ENCODE peak calls at places on chromosomes 6 and 20, in six cellular contexts. D is thyroid gland, A is SJSA1, M is tibial nerve, S is pancreas, U is thoracic aorta. B is an unnamed sample. For H3K4me1, the result is how much of the 10 kb centered on the place peaks cover.

GRCh38 chr6:155710704-155711103 is 255.1 kb upstream of the NOX3 start:
- DNase-seq in D (no peak), A (no peak), M (no peak), S (no peak), U (no peak), B (no peak)

GRCh38 chr6:12164508-12164770 is 125.7 kb upstream of the EDN1 start:
- DNase-seq in D (no peak), A (no peak), M (no peak), S (no peak), U (no peak), B (no peak)

GRCh38 chr20:57124346-57124745 is 142.1 kb downstream of the BMP7 start:
- DNase-seq in D (no peak), A (no peak), M (no peak), S (no peak), U (no peak), B (no peak)

GRCh38 chr6:40629463-40629862 is 42.3 kb upstream of the LRFN2 start:
- DNase-seq in D (no peak), A (no peak), M (no peak), S (no peak), U (no peak), B (no peak)

GRCh38 chr6:4801491-4802118 is 25.4 kb downstream of the CDYL start:
- DNase-seq in D (no peak), A (no peak), M (no peak), S (no peak), U (no peak), B (no peak)

GRCh38 chr6:36566418-36566905 is 19.2 kb upstream of the STK38 start:
- DNase-seq in D (no peak), A (no peak), M (no peak), S (no peak), U (no peak), B (no peak)

GRCh38 chr6:140980265-140980887 is 1152.3 kb upstream of the GJE1 start:
- DNase-seq in D (no peak), A (no peak), M (no peak), S (no peak), U (no peak), B (no peak)

GRCh38 chr6:72296375-72296774 is 325.5 kb upstream of the KCNQ5 start:
- DNase-seq in D (no peak), A (no peak), M (no peak), S (no peak), U (no peak), B (no peak)

GRCh38 chr6:35192301-35192860 is 21.4 kb upstream of the SCUBE3 start:
- DNase-seq in D (no peak), A (no peak), M (no peak), S (no peak), U (no peak), B (no peak)

GRCh38 chr6:80145921-80146320 is 39.5 kb downstream of the BCKDHB start:
- DNase-seq in D (no peak), A (no peak), M (no peak), S (no peak), U (no peak), B (no peak)

GRCh38 chr6:31847276-31847978 is 15.2 kb downstream of the NEU1 start:
- DNase-seq in D (no peak), A (no peak), M (no peak), S (no peak), U (no peak), B (no peak)

GRCh38 chr6:135600086-135600702 is 102.7 kb upstream of the AHI1 start:
- DNase-seq in D (peak), A (no peak), M (no peak), S (peak), U (no peak), B (no peak)

GRCh38 chr6:141988327-141988726 is 144.4 kb upstream of the GJE1 start:
- DNase-seq in D (no peak), A (no peak), M (no peak), S (no peak), U (no peak), B (no peak)

GRCh38 chr6:168313371-168314028 is 6.1 kb downstream of the DACT2 start:
- DNase-seq in D (no peak), A (no peak), M (no peak), S (no peak), U (no peak), B (no peak)

GRCh38 chr20:37276494-37277252 is 12.8 kb upstream of the MANBAL start:
- DNase-seq in D (peak), A (no peak), M (no peak), S (no peak), U (no peak), B (no peak)

GRCh38 chr20:18902181-18902725 is 88.7 kb downstream of the SCP2D1 start:
- DNase-seq in D (no peak), A (no peak), M (no peak), S (no peak), U (no peak), B (no peak)

GRCh38 chr6:138765896-138766487 is 7.6 kb upstream of the CCDC28A start:
- DNase-seq in D (no peak), A (no peak), M (no peak), S (no peak), U (no peak), B (no peak)

GRCh38 chr6:142407685-142408273 is 106.0 kb downstream of the ADGRG6 start:
- DNase-seq in D (no peak), A (no peak), M (no peak), S (no peak), U (no peak), B (no peak)

GRCh38 chr6:158514176-158514575 is 45.7 kb upstream of the TMEM181 start:
- DNase-seq in D (no peak), A (peak), M (no peak), S (no peak), U (no peak), B (no peak)

GRCh38 chr6:148835920-148836441 is 89.2 kb downstream of the UST start:
- DNase-seq in D (no peak), A (no peak), M (no peak), S (no peak), U (no peak), B (no peak)

GRCh38 chr6:56510984-56511531 is 131.6 kb downstream of the DST start:
- DNase-seq in D (no peak), A (no peak), M (no peak), S (no peak), U (no peak), B (no peak)

GRCh38 chr6:12545837-12546658 is 170.5 kb upstream of the PHACTR1 start:
- DNase-seq in D (no peak), A (no peak), M (no peak), S (no peak), U (no peak), B (no peak)

GRCh38 chr6:17957904-17958303 is 29.5 kb downstream of the KIF13A start:
- DNase-seq in D (no peak), A (no peak), M (no peak), S (no peak), U (no peak), B (no peak)

GRCh38 chr6:125640441-125641150 is 108.8 kb upstream of the HEY2 start:
- DNase-seq in D (no peak), A (no peak), M (no peak), S (no peak), U (no peak), B (no peak)

GRCh38 chr6:168903638-168904345 is 349.9 kb downstream of the THBS2 start:
- DNase-seq in D (no peak), A (no peak), M (no peak), S (no peak), U (no peak), B (no peak)

GRCh38 chr20:53342429-53342828 is 251.2 kb downstream of the ZNF217 start:
- DNase-seq in D (no peak), A (no peak), M (no peak), S (no peak), U (no peak), B (no peak)

DNA sequence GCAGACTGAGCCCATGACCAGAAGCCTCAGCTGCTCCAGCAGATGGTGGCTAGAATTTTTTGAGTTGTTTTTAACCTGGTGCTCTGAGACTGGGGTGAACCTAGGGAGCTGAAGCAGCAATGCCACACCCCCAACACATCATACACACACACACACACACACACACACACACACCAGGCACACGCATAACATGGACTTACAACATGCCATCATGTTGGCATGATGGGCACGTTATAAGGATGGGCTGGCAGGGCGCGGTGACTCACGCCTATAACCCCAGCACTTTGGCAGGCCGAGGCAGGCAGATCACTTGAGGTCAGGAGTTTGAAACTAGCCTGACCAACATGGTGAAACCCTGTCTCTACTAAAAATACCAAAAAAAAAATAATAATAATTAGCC is 103.2 kb downstream of the QRSL1 start:
- DNase-seq in D (no peak), A (no peak), M (no peak), S (no peak), U (no peak), B (no peak)
- H3K4me1 ChIP-seq in D (under half), A (under half), M (under half), S (under half), U (under half), B (under half)

GRCh38 chr6:51182884-51183283 is 364.2 kb downstream of the TFAP2B start:
- DNase-seq in D (no peak), A (no peak), M (no peak), S (no peak), U (no peak), B (no peak)
- H3K4me1 ChIP-seq in D (under half), A (under half), M (under half), S (under half), U (under half), B (under half)

DNA sequence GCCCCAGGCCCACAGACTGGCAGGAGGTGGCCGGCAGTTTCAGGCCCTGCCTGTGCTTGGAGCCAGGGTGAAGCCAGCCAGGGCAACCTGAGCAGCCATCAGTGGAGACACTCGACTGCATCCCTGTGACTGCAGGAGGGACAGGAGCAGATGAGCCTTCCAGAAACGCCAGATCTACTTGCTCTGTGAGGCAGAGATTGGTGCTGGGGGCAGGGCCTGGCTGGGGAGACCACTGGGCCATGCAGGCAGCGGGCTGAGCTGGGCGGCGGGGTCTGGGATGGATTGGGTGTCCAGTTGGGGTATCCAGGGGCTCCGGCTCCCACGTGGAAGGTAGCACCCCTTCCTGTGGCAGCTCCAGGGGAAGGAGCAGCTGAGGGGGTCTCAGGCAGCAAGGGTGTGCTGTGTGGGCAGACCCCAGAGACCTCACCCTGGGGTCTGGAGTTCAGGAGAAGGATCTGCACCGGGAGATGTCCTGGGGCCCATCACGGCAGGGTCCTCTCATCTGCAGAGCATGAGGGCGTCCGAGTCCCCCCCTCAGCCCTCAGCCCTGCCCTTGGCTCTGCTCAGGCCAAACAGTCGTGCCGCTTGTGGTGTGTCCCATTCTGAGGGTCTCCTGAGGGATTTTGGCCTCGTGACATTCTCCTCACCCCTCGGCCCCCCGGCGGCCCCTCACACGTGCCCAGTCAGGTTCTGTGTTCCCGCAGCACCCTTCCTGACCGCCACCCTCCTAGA is 334.9 kb downstream of the TAF4 start:
- DNase-seq in D (no peak), A (no peak), M (no peak), S (peak), U (no peak), B (no peak)
- H3K4me1 ChIP-seq in D (under half), A (under half), M (under half), S (under half), U (under half), B (under half)

DNA sequence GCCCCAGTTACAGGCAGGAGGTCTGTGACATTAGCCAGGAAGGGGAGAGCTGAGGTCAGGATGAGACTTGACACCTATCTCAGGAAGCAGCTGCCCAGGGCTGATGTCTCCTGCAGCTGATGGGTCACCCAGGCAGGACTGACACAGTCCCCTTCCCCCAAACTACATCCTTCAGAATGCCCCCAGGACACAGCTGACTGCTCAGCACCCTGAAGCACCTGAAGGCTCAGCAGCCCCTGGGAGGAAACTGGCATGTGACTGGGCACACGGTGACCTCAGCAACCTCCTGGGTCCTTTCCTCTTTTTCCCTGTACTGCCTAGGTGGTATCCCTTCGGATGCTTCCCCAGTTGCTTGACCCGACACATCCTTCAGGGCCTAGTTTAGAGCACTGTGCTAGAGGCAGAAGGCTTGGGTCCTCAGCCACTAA is 1.9 kb downstream of the SDC4 start:
- DNase-seq in D (peak), A (no peak), M (no peak), S (no peak), U (no peak), B (no peak)
- H3K4me1 ChIP-seq in D (half or more), A (half or more), M (under half), S (under half), U (under half), B (half or more)

GRCh38 chr6:74604279-74604678 is 601.6 kb downstream of the COL12A1 start:
- DNase-seq in D (no peak), A (no peak), M (no peak), S (no peak), U (no peak), B (no peak)

GRCh38 chr6:74598473-74599393 is 607.1 kb downstream of the COL12A1 start:
- DNase-seq in D (no peak), A (no peak), M (no peak), S (no peak), U (no peak), B (no peak)

GRCh38 chr6:74603676-74604075 is 602.2 kb downstream of the COL12A1 start:
- DNase-seq in D (no peak), A (no peak), M (no peak), S (no peak), U (no peak), B (no peak)

GRCh38 chr6:74605942-74606341 is 599.9 kb downstream of the COL12A1 start:
- DNase-seq in D (no peak), A (no peak), M (no peak), S (no peak), U (no peak), B (no peak)

DNA sequence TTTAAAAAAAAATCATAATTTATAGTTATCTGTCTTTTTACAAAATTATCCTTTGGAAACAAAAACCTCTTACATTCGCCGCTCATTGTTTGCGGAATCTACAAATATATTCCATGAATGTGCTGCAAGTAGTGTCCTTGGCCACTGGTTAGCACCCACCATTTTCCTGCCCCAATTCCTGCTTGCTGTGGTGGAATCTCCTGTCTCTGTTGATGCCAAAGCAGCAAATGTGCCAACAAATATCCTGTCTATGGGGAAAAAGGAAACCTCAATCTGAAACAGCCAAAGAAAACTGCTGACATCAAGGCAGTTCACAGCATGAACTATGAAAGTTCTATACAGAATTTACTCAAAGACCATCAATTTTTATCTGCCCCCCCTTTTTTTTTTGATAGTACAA is 603.6 kb downstream of the COL12A1 start:
- DNase-seq in D (no peak), A (no peak), M (no peak), S (no peak), U (no peak), B (no peak)
- H3K4me1 ChIP-seq in D (under half), A (under half), M (under half), S (under half), U (under half), B (under half)

GRCh38 chr20:48600470-48600945 is 227.3 kb downstream of the PREX1 start:
- DNase-seq in D (no peak), A (peak), M (no peak), S (no peak), U (no peak), B (no peak)
- H3K4me1 ChIP-seq in D (under half), A (under half), M (under half), S (under half), U (under half), B (under half)

DNA sequence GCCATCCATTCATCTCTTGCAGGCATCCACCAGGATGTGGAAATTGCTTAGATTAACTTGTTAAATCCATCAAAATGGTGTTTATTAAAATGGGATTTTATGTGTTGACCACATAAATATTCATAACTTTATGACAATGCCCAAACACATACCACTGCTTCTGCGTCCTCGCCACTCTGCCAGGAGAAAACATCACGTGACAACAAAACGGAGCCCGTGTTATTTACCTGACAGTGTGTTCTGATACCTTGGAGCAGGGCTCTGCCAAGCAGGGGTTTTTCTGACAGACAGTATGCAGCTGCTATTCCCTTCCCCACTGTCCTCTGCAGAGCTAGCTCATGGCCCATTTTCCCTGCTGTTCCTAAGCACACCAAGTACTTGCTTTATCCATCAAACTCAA is 279.5 kb upstream of the CHD6 start:
- DNase-seq in D (no peak), A (no peak), M (no peak), S (no peak), U (no peak), B (no peak)
- H3K4me1 ChIP-seq in D (under half), A (under half), M (under half), S (under half), U (under half), B (under half)

GRCh38 chr6:108999428-108999827 is 95.2 kb downstream of the SESN1 start:
- DNase-seq in D (no peak), A (no peak), M (no peak), S (no peak), U (no peak), B (no peak)
- H3K4me1 ChIP-seq in D (under half), A (under half), M (under half), S (under half), U (under half), B (under half)

B was measured in esophagus squamous epithelium.